ENCODE peak calls at places on chromosomes 5 and 9, in ten cellular contexts. T is activated T-cell treated with anti-CD3 and anti-CD28 coated beads, Interleukin-2, amount 50 U/mL, for 1 hour; J is upper lobe of right lung; V is activated T-helper 1 cell treated with Interleukin-2 at 50 U/mL for 16 hours; A is H9; Q is substantia nigra; B is fibroblast of pulmonary artery; F is H54; C is GM12892; W is HFFc6. N is an unnamed sample.

GRCh38 chr9:17509151-17509550 is 69.7 kb upstream of the SH3GL2 start:
- DNase-seq in T (no peak), J (no peak), V (no peak), A (no peak), Q (no peak), B (no peak), F (no peak), C (no peak), W (no peak), N (no peak)

GRCh38 chr5:39121315-39121714 is 47.1 kb upstream of the RICTOR start:
- DNase-seq in T (no peak), J (no peak), V (no peak), A (no peak), Q (no peak), B (no peak), F (no peak), C (no peak), W (no peak), N (no peak)

GRCh38 chr9:87336407-87336806 is 161.3 kb upstream of the DAPK1 start:
- DNase-seq in T (no peak), J (no peak), V (no peak), A (no peak), Q (no peak), B (peak), F (no peak), C (no peak), W (peak), N (no peak)

GRCh38 chr5:111603446-111603827 is 91.1 kb upstream of the STARD4 start:
- DNase-seq in T (no peak), J (no peak), V (no peak), A (no peak), Q (no peak), B (peak), F (no peak), C (no peak), W (no peak), N (no peak)

GRCh38 chr9:27379311-27380236 is 82.6 kb upstream of the EQTN start:
- DNase-seq in T (no peak), J (no peak), V (no peak), A (no peak), Q (no peak), B (no peak), F (no peak), C (no peak), W (no peak), N (no peak)

GRCh38 chr5:102481044-102481715 is 17.6 kb downstream of the SLCO6A1 start:
- DNase-seq in T (no peak), J (no peak), V (no peak), A (no peak), Q (no peak), B (peak), F (no peak), C (no peak), W (no peak), N (no peak)

GRCh38 chr5:66967102-66967501 is 229.5 kb downstream of the CD180 start:
- DNase-seq in T (no peak), J (no peak), V (no peak), A (no peak), Q (no peak), B (peak), F (no peak), C (no peak), W (peak), N (no peak)

GRCh38 chr5:87394407-87394806 is 18.3 kb downstream of the CCNH start:
- DNase-seq in T (no peak), J (no peak), V (no peak), A (no peak), Q (no peak), B (peak), F (no peak), C (no peak), W (peak), N (no peak)

GRCh38 chr5:169116961-169117461 is 183.9 kb downstream of the SLIT3 start:
- DNase-seq in T (no peak), J (no peak), V (no peak), A (peak), Q (no peak), B (no peak), F (no peak), C (no peak), W (no peak), N (no peak)

GRCh38 chr5:177509361-177509951 is at the start of gene DOK3:
- DNase-seq in T (no peak), J (peak), V (no peak), A (peak), Q (no peak), B (no peak), F (no peak), C (no peak), W (no peak), N (no peak)

GRCh38 chr5:89211836-89212235 is 328.9 kb upstream of the MEF2C start:
- DNase-seq in T (no peak), J (no peak), V (no peak), A (no peak), Q (no peak), B (peak), F (peak), C (no peak), W (peak), N (no peak)

GRCh38 chr9:77015291-77016048 is 4.0 kb upstream of the FOXB2 start:
- DNase-seq in T (no peak), J (no peak), V (no peak), A (peak), Q (no peak), B (no peak), F (no peak), C (no peak), W (no peak), N (peak)

GRCh38 chr5:1508679-1509290 is 15.0 kb downstream of the LPCAT1 start:
- DNase-seq in T (no peak), J (peak), V (no peak), A (peak), Q (no peak), B (no peak), F (no peak), C (no peak), W (no peak), N (no peak)

GRCh38 chr9:34562136-34562745 is 27.3 kb downstream of the CNTFR start:
- DNase-seq in T (no peak), J (no peak), V (no peak), A (no peak), Q (no peak), B (no peak), F (no peak), C (no peak), W (no peak), N (no peak)

GRCh38 chr5:142900926-142901325 is 130.7 kb downstream of the ARHGAP26 start:
- DNase-seq in T (no peak), J (no peak), V (no peak), A (no peak), Q (no peak), B (peak), F (no peak), C (no peak), W (peak), N (no peak)

GRCh38 chr5:123717139-123717538 is 205.2 kb downstream of the CSNK1G3 start:
- DNase-seq in T (no peak), J (no peak), V (no peak), A (no peak), Q (no peak), B (peak), F (no peak), C (no peak), W (peak), N (no peak)

GRCh38 chr9:87824216-87824875 is 58.3 kb upstream of the SPATA31E1 start:
- DNase-seq in T (no peak), J (no peak), V (no peak), A (peak), Q (no peak), B (no peak), F (no peak), C (no peak), W (no peak), N (no peak)

GRCh38 chr5:147464211-147464610 is 45.7 kb downstream of the DPYSL3 start:
- DNase-seq in T (no peak), J (no peak), V (no peak), A (peak), Q (no peak), B (peak), F (no peak), C (no peak), W (peak), N (no peak)

GRCh38 chr9:113468716-113469448 is 5.4 kb downstream of the RGS3 start:
- DNase-seq in T (no peak), J (no peak), V (no peak), A (no peak), Q (no peak), B (no peak), F (no peak), C (no peak), W (no peak), N (no peak)

GRCh38 chr5:52684056-52684455 is 103.7 kb upstream of the ITGA1 start:
- DNase-seq in T (no peak), J (no peak), V (no peak), A (no peak), Q (no peak), B (no peak), F (no peak), C (no peak), W (no peak), N (no peak)

GRCh38 chr5:133265720-133266575 is 214.1 kb downstream of the HSPA4 start:
- DNase-seq in T (no peak), J (no peak), V (no peak), A (no peak), Q (no peak), B (no peak), F (no peak), C (no peak), W (no peak), N (no peak)

GRCh38 chr5:21087766-21088165 is 1099.8 kb upstream of the CDH18 start:
- DNase-seq in T (no peak), J (no peak), V (no peak), A (no peak), Q (no peak), B (no peak), F (no peak), C (no peak), W (no peak), N (no peak)

GRCh38 chr9:18330736-18331335 is 143.1 kb upstream of the ADAMTSL1 start:
- DNase-seq in T (no peak), J (no peak), V (no peak), A (no peak), Q (no peak), B (peak), F (no peak), C (no peak), W (no peak), N (no peak)